ENCODE peak calls at places on chromosomes 1 and 21, in nine cellular contexts. G, B, E, I, T, Z, P, O and M are unnamed samples.

GRCh38 chr1:80066060-80066459 is 1059.5 kb upstream of the ADGRL4 start:
- DNase-seq in G (no peak), B (no peak), E (no peak), I (no peak), T (no peak), Z (no peak), P (no peak), O (no peak), M (no peak)

GRCh38 chr1:48127735-48128685 is 94.5 kb upstream of the SLC5A9 start:
- DNase-seq in G (no peak), B (no peak), E (no peak), I (no peak), T (no peak), Z (no peak), P (no peak), O (no peak), M (no peak)

GRCh38 chr21:45324430-45325205 is 36.9 kb upstream of the POFUT2 start:
- DNase-seq in G (no peak), B (no peak), E (peak; percentile 40), I (peak; percentile 33), T (peak; percentile 49), Z (no peak), P (no peak), O (no peak), M (no peak)

GRCh38 chr1:12063141-12064072 is at the start of gene TNFRSF8:
- DNase-seq in G (no peak), B (no peak), E (no peak), I (no peak), T (no peak), Z (peak; percentile 35), P (no peak), O (no peak), M (peak; percentile 23)

GRCh38 chr1:227905573-227906487 is 41.9 kb downstream of the WNT9A start:
- DNase-seq in G (no peak), B (no peak), E (no peak), I (peak; percentile 21), T (no peak), Z (no peak), P (no peak), O (no peak), M (no peak)

GRCh38 chr1:119373465-119373864 is 4.9 kb downstream of the HAO2 start:
- DNase-seq in G (no peak), B (no peak), E (peak; percentile 29), I (no peak), T (no peak), Z (peak; percentile 31), P (no peak), O (no peak), M (no peak)

GRCh38 chr1:41587791-41588190 is 103.3 kb upstream of the EDN2 start:
- DNase-seq in G (no peak), B (no peak), E (no peak), I (no peak), T (no peak), Z (no peak), P (no peak), O (no peak), M (no peak)

GRCh38 chr1:111802110-111802509 is 46.4 kb downstream of the DDX20 start:
- DNase-seq in G (no peak), B (no peak), E (no peak), I (peak; percentile 72), T (no peak), Z (no peak), P (no peak), O (no peak), M (no peak)

GRCh38 chr1:244096066-244096610 is 45.1 kb downstream of the ZBTB18 start:
- DNase-seq in G (no peak), B (no peak), E (no peak), I (no peak), T (no peak), Z (no peak), P (no peak), O (no peak), M (no peak)

GRCh38 chr21:21156397-21156796 is 158.2 kb downstream of the NCAM2 start:
- DNase-seq in G (no peak), B (no peak), E (no peak), I (no peak), T (no peak), Z (no peak), P (no peak), O (no peak), M (no peak)

GRCh38 chr21:45571641-45572040 is 29.4 kb upstream of the SLC19A1 start:
- DNase-seq in G (no peak), B (no peak), E (no peak), I (no peak), T (no peak), Z (no peak), P (no peak), O (no peak), M (no peak)

GRCh38 chr1:147241955-147242448 is 482 bp upstream of the CHD1L start:
- DNase-seq in G (no peak), B (no peak), E (no peak), I (no peak), T (no peak), Z (no peak), P (no peak), O (no peak), M (peak; percentile 44)

GRCh38 chr21:37365657-37366487 is 701 bp upstream of the DYRK1A start:
- DNase-seq in G (peak; percentile 76), B (peak; percentile 69), E (peak; percentile 19), I (peak; percentile 83), T (peak; percentile 84), Z (peak; percentile 45), P (peak; percentile 32), O (no peak), M (peak; percentile 90)

GRCh38 chr1:236280438-236281285 is 1.1 kb downstream of the ERO1B start:
- DNase-seq in G (peak; percentile 12), B (peak; percentile 19), E (no peak), I (no peak), T (no peak), Z (no peak), P (no peak), O (no peak), M (peak; percentile 51)

GRCh38 chr1:3434406-3435110 is 19.9 kb upstream of the ARHGEF16 start:
- DNase-seq in G (no peak), B (no peak), E (no peak), I (peak; percentile 20), T (no peak), Z (no peak), P (no peak), O (no peak), M (no peak)

GRCh38 chr1:28392027-28392652 is 22.6 kb downstream of the PHACTR4 start:
- DNase-seq in G (no peak), B (no peak), E (peak; percentile 13), I (no peak), T (no peak), Z (peak; percentile 92), P (no peak), O (no peak), M (no peak)

DNA sequence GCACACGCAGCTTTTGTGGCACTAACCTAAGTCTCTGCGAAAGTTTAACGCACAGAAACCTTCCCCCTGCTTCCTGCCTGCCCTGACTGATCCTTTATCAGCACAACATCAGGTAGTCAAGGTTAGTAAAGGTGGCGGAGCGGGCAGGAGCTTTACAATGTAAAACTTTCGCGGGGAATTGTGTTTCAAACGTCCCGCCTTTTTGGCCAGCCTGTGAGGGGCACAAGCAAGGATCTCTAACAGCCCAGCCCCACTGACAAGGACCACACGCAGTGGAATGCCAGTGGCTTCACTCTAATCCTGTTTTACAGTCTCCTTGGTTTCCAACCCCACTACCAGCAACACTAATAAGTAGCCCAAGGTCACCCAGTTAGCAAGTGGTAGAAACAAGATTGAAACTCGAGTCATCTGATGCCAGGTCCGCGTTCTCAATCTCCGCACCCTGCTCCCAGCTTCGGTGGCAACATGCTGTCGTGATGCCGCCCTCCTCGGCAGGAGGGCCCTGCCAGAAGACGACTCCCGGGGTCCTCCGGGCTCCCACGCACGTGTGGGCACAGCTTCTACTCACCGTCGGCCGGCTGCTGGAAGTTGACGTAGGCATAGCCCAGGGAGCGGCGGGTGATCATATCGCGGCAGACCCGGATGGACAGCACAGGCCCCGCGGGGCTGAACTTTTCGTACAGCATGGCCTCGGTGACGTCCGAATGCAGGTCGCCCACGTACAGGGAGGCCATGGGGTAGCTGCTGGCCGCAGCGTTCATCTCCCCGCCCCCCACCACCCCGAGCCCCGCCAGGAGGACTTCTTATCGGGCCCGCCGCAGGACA is 1.2 kb downstream of the PABPC4 start:
- DNase-seq in G (peak; percentile 58), B (peak; percentile 49), E (no peak), I (peak; percentile 80), T (peak; percentile 85), Z (peak; percentile 81), P (peak; percentile 45), O (peak; percentile 32), M (peak; percentile 84)
- TF ChIP-seq POLR2A in G (no peak), B (no peak), E (no peak), I (no peak), T (no peak), Z (no peak), P (no peak), O (no peak), M (peak; percentile 3)

GRCh38 chr1:32817159-32817814 is at the start of the genes S100PBP and YARS1:
- DNase-seq in G (peak; percentile 100), B (peak; percentile 100), E (peak; percentile 88), I (peak; percentile 99), T (peak; percentile 100), Z (peak; percentile 97), P (peak; percentile 99), O (peak; percentile 92), M (peak; percentile 98)
- TF ChIP-seq POLR2A in G (peak; percentile 81), B (no peak), E (peak; percentile 40), I (peak; percentile 64), T (peak; percentile 59), Z (peak; percentile 80), P (no peak), O (peak; percentile 53), M (peak; percentile 94)

GRCh38 chr1:204074274-204075115 is 1.6 kb downstream of the SOX13 start:
- DNase-seq in G (peak; percentile 81), B (peak; percentile 88), E (peak; percentile 58), I (peak; percentile 86), T (peak; percentile 92), Z (peak; percentile 52), P (no peak), O (no peak), M (no peak)

GRCh38 chr1:204070895-204071294 is 2.0 kb upstream of the SOX13 start:
- DNase-seq in G (no peak), B (no peak), E (no peak), I (no peak), T (no peak), Z (no peak), P (no peak), O (no peak), M (no peak)

GRCh38 chr1:204073837-204074273 is 940 bp downstream of the SOX13 start:
- DNase-seq in G (no peak), B (peak; percentile 50), E (peak; percentile 18), I (peak; percentile 33), T (peak; percentile 66), Z (no peak), P (no peak), O (no peak), M (no peak)

GRCh38 chr1:204075116-204075636 is 2.3 kb downstream of the SOX13 start:
- DNase-seq in G (peak; percentile 67), B (peak; percentile 54), E (no peak), I (peak; percentile 40), T (peak; percentile 74), Z (no peak), P (no peak), O (no peak), M (no peak)

GRCh38 chr1:204072951-204073836 is at the start of gene SOX13:
- DNase-seq in G (peak; percentile 92), B (peak; percentile 89), E (peak; percentile 95), I (peak; percentile 92), T (peak; percentile 88), Z (peak; percentile 85), P (peak; percentile 86), O (no peak), M (peak; percentile 22)
- TF ChIP-seq POLR2A in G (peak; percentile 96), B (peak; percentile 75), E (peak; percentile 97), I (peak; percentile 86), T (peak; percentile 91), Z (peak; percentile 71), P (peak; percentile 79), O (no peak), M (no peak)

GRCh38 chr1:101236546-101237228 is at the start of gene S1PR1:
- DNase-seq in G (peak; percentile 46), B (peak; percentile 45), E (no peak), I (peak; percentile 88), T (peak; percentile 56), Z (peak; percentile 69), P (peak; percentile 28), O (no peak), M (peak; percentile 25)
- TF ChIP-seq POLR2A in G (peak; percentile 35), B (no peak), E (no peak), I (peak; percentile 71), T (no peak), Z (no peak), P (no peak), O (peak; percentile 20), M (no peak)